ENCODE peak calls at places on chromosomes 12 and 14, in five cellular contexts. E is Peyer's patch, C is mammary epithelial cell, N is coronary artery, Y is heart right ventricle. F is an unnamed sample.

GRCh38 chr14:103385994-103386491 is 828 bp downstream of the MARK3 start:
- DNase-seq in C (no peak), Y (peak), E (peak), N (no peak), F (no peak)

GRCh38 chr12:26614217-26614616 is 218.8 kb downstream of the ITPR2 start:
- DNase-seq in E (no peak), N (no peak), C (no peak), Y (peak), F (no peak)

GRCh38 chr14:24956104-24956503 is 93.8 kb downstream of the STXBP6 start:
- DNase-seq in N (no peak), C (no peak), Y (no peak), E (no peak), F (no peak)

GRCh38 chr12:59027199-59027598 is 106.9 kb upstream of the LRIG3 start:
- DNase-seq in C (no peak), Y (no peak), N (no peak), E (no peak), F (no peak)

GRCh38 chr14:100065161-100065871 is at the start of gene EVL:
- DNase-seq in C (no peak), N (no peak), E (no peak), Y (no peak), F (no peak)

GRCh38 chr14:50396636-50397460 is at the start of gene CDKL1:
- DNase-seq in N (peak), C (peak), Y (peak), E (peak), F (peak)

GRCh38 chr14:91068642-91069041 is 8.2 kb upstream of the RPS6KA5 start:
- DNase-seq in C (no peak), N (no peak), Y (no peak), E (no peak), F (no peak)

GRCh38 chr12:119412811-119413794 is 78.6 kb downstream of the CCDC60 start:
- DNase-seq in C (peak), E (peak), N (peak), Y (peak), F (peak)

GRCh38 chr12:19884081-19884480 is 444.8 kb downstream of the AEBP2 start:
- DNase-seq in E (no peak), N (no peak), C (no peak), Y (no peak), F (no peak)

GRCh38 chr12:82896979-82897378 is 210.3 kb downstream of the TMTC2 start:
- DNase-seq in E (no peak), C (peak), Y (no peak), N (no peak), F (no peak)

GRCh38 chr14:69879175-69880047 is at the start of gene SMOC1:
- DNase-seq in N (peak), Y (peak), C (peak), E (no peak), F (no peak)

GRCh38 chr12:57261385-57261784 is 10.4 kb upstream of the STAC3 start:
- DNase-seq in E (no peak), C (no peak), N (no peak), Y (no peak), F (no peak)

GRCh38 chr12:43676183-43676813 is 82.3 kb downstream of the PUS7L start:
- DNase-seq in C (peak), N (no peak), Y (no peak), E (no peak), F (no peak)

GRCh38 chr14:64117671-64118402 is 176.3 kb downstream of the ESR2 start:
- DNase-seq in N (peak), C (peak), Y (peak), E (no peak), F (no peak)

GRCh38 chr12:44224399-44224798 is 388.5 kb downstream of the TMEM117 start:
- DNase-seq in Y (no peak), C (peak), N (no peak), E (no peak), F (no peak)

GRCh38 chr12:78802593-78802992 is 62.0 kb upstream of the SYT1 start:
- DNase-seq in N (no peak), E (no peak), C (peak), Y (no peak), F (no peak)

GRCh38 chr12:103769240-103769945 is 71.6 kb downstream of the NT5DC3 start:
- DNase-seq in E (no peak), Y (no peak), C (no peak), N (no peak), F (no peak)

GRCh38 chr12:121530600-121531355 is 50.0 kb downstream of the KDM2B start:
- DNase-seq in N (no peak), Y (peak), E (no peak), C (no peak), F (peak)

GRCh38 chr12:110937104-110937641 is 16.8 kb upstream of the MYL2 start:
- DNase-seq in E (peak), N (no peak), C (peak), Y (no peak), F (peak)

GRCh38 chr14:53022593-53022992 is 71.7 kb upstream of the FERMT2 start:
- DNase-seq in Y (no peak), N (no peak), E (no peak), C (peak), F (no peak)

GRCh38 chr14:96634481-96634880 is 132.3 kb downstream of the PAPOLA start:
- DNase-seq in N (peak), Y (no peak), E (no peak), C (no peak), F (peak)

GRCh38 chr12:2806700-2807099 is 5.8 kb upstream of the ITFG2 start:
- DNase-seq in N (no peak), C (no peak), E (no peak), Y (no peak), F (no peak)

GRCh38 chr14:99605299-99605961 is 1.4 kb upstream of the CCDC85C start:
- DNase-seq in C (peak), E (peak), N (no peak), Y (peak), F (peak)

GRCh38 chr12:42729532-42729895 is 140.0 kb upstream of the PRICKLE1 start:
- DNase-seq in C (no peak), Y (no peak), E (no peak), N (no peak), F (no peak)

GRCh38 chr12:106114084-106115068 is 24.4 kb downstream of the NUAK1 start:
- DNase-seq in E (no peak), N (no peak), C (peak), Y (no peak), F (no peak)

GRCh38 chr14:99191663-99192621 is 80.1 kb downstream of the BCL11B start:
- DNase-seq in E (peak), N (no peak), C (peak), Y (peak), F (peak)

GRCh38 chr12:96902076-96902475 is 5.0 kb upstream of the NEDD1 start:
- DNase-seq in E (no peak), C (no peak), N (no peak), Y (no peak), F (no peak)

GRCh38 chr12:109798691-109799090 is 34.5 kb downstream of the TRPV4 start:
- DNase-seq in C (no peak), N (no peak), Y (no peak), E (no peak), F (no peak)

GRCh38 chr12:109800536-109800935 is 32.7 kb downstream of the TRPV4 start:
- DNase-seq in N (no peak), Y (no peak), E (no peak), C (no peak), F (no peak)

GRCh38 chr12:109795023-109795422 is 38.2 kb downstream of the TRPV4 start:
- DNase-seq in E (no peak), C (peak), Y (no peak), N (no peak), F (no peak)

GRCh38 chr12:109796057-109796456 is 37.1 kb downstream of the TRPV4 start:
- DNase-seq in Y (no peak), N (no peak), C (no peak), E (no peak), F (no peak)

GRCh38 chr12:109797905-109798669 is 35.1 kb downstream of the TRPV4 start:
- DNase-seq in E (no peak), C (no peak), N (no peak), Y (no peak), F (no peak)
- TF ChIP-seq CTCF in E (no peak), C (peak), N (no peak), Y (peak), F (no peak)

GRCh38 chr12:95607642-95608041 is 56.4 kb upstream of the USP44 start:
- DNase-seq in E (no peak), Y (no peak), N (no peak), C (no peak), F (no peak)
- H3K27ac ChIP-seq in E (no peak), Y (peak), N (no peak), C (no peak), F (no peak)

DNA sequence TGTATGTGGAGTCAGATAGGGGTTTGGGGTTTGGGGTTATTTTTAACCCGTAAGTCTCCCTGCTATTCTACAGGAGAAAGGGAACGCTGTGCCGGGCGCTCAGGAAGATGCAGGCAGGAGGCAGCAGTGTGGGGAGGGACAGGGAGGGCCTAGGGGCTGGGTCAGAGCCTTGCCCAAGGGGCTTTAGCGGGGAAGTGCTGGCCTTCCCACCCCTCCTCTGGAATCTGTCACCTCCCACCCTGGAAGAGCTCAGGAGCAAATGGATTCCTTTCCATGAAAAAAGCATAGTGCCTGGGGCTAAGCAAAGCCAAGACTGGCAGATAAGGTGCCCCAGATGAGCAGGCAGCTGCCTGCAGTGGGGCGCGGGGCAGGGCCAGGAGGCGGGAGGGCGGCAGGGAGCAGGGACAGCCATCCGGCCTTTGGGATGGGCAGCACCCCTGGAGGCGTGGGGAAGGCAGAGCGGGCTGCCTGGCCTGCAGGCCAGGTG is 7.3 kb upstream of the INF2 start:
- DNase-seq in C (no peak), Y (no peak), E (no peak), N (no peak), F (no peak)
- H3K4me3 ChIP-seq in C (no peak), Y (no peak), E (no peak), N (peak), F (no peak)

GRCh38 chr12:11959117-11959823 is 111.5 kb upstream of the BCL2L14 start:
- DNase-seq in N (no peak), E (no peak), C (peak), Y (no peak), F (no peak)

GRCh38 chr12:11961686-11962085 is 109.1 kb upstream of the BCL2L14 start:
- DNase-seq in E (no peak), N (no peak), Y (no peak), C (no peak), F (no peak)

GRCh38 chr12:11965258-11965910 is 105.4 kb upstream of the BCL2L14 start:
- DNase-seq in E (no peak), C (no peak), N (no peak), Y (no peak), F (no peak)

GRCh38 chr12:11963841-11964471 is 106.8 kb upstream of the BCL2L14 start:
- DNase-seq in C (no peak), Y (no peak), N (no peak), E (no peak), F (no peak)

GRCh38 chr12:11962795-11963347 is 107.9 kb upstream of the BCL2L14 start:
- DNase-seq in C (no peak), Y (no peak), E (no peak), N (no peak), F (no peak)
- TF ChIP-seq CTCF in C (no peak), Y (peak), E (no peak), N (no peak), F (no peak)

GRCh38 chr12:108616359-108616758 is 17.3 kb downstream of the SELPLG start:
- DNase-seq in E (no peak), N (no peak), Y (no peak), C (no peak), F (no peak)
- H3K27ac ChIP-seq in E (peak), N (no peak), Y (no peak), C (no peak), F (no peak)

GRCh38 chr12:94930772-94931171 is 72.7 kb downstream of the NDUFA12 start:
- DNase-seq in N (no peak), C (no peak), Y (no peak), E (no peak), F (no peak)
- H3K4me3 ChIP-seq in N (no peak), C (no peak), Y (no peak), E (no peak), F (no peak)